ENCODE peak calls at places on chromosomes 4 and X, in ten cellular contexts. One of them, this sample, is unnamed.

GRCh38 chr4:20185103-20185502 is 66.6 kb upstream of the SLIT2 start:
- DNase-seq in foreskin fibroblast: no peak
- DNase-seq in stomach: no peak
- DNase-seq in AG04449: no peak
- DNase-seq in tibial artery: no peak
- DNase-seq in mucosa of descending colon: no peak
- DNase-seq in GM20000: no peak
- DNase-seq in astrocyte of the spinal cord: no peak
- DNase-seq in A673: no peak
- DNase-seq in AG09319: no peak
- DNase-seq in this sample: no peak

GRCh38 chrX:74300869-74301268 is 3.1 kb upstream of the ZCCHC13 start:
- DNase-seq in foreskin fibroblast: no peak
- DNase-seq in stomach: no peak
- DNase-seq in AG04449: no peak
- DNase-seq in tibial artery: no peak
- DNase-seq in mucosa of descending colon: no peak
- DNase-seq in GM20000: no peak
- DNase-seq in astrocyte of the spinal cord: no peak
- DNase-seq in A673: no peak
- DNase-seq in AG09319: no peak
- DNase-seq in this sample: no peak

GRCh38 chr4:16883816-16884215 is 14.6 kb downstream of the LDB2 start:
- DNase-seq in foreskin fibroblast: no peak
- DNase-seq in stomach: no peak
- DNase-seq in AG04449: no peak
- DNase-seq in tibial artery: no peak
- DNase-seq in mucosa of descending colon: no peak
- DNase-seq in GM20000: no peak
- DNase-seq in astrocyte of the spinal cord: no peak
- DNase-seq in A673: no peak
- DNase-seq in AG09319: no peak
- DNase-seq in this sample: no peak

GRCh38 chrX:132489256-132490085 is 633 bp upstream of the MBNL3 start:
- DNase-seq in foreskin fibroblast: peak
- DNase-seq in stomach: peak
- DNase-seq in AG04449: no peak
- DNase-seq in tibial artery: peak
- DNase-seq in mucosa of descending colon: peak
- DNase-seq in GM20000: peak
- DNase-seq in astrocyte of the spinal cord: peak
- DNase-seq in A673: peak
- DNase-seq in AG09319: no peak
- DNase-seq in this sample: peak

GRCh38 chr4:106208481-106209460 is 107.2 kb downstream of the TBCK start:
- DNase-seq in foreskin fibroblast: no peak
- DNase-seq in stomach: no peak
- DNase-seq in AG04449: no peak
- DNase-seq in tibial artery: no peak
- DNase-seq in mucosa of descending colon: no peak
- DNase-seq in GM20000: no peak
- DNase-seq in astrocyte of the spinal cord: no peak
- DNase-seq in A673: no peak
- DNase-seq in AG09319: no peak
- DNase-seq in this sample: peak

GRCh38 chr4:183407635-183408463 is 36.6 kb upstream of the CDKN2AIP start:
- DNase-seq in foreskin fibroblast: no peak
- DNase-seq in stomach: no peak
- DNase-seq in AG04449: no peak
- DNase-seq in tibial artery: peak
- DNase-seq in mucosa of descending colon: no peak
- DNase-seq in GM20000: no peak
- DNase-seq in astrocyte of the spinal cord: no peak
- DNase-seq in A673: no peak
- DNase-seq in AG09319: no peak
- DNase-seq in this sample: no peak

GRCh38 chr4:79173186-79173585 is 152.7 kb downstream of the NAA11 start:
- DNase-seq in foreskin fibroblast: no peak
- DNase-seq in stomach: no peak
- DNase-seq in AG04449: no peak
- DNase-seq in tibial artery: no peak
- DNase-seq in mucosa of descending colon: no peak
- DNase-seq in GM20000: no peak
- DNase-seq in astrocyte of the spinal cord: no peak
- DNase-seq in A673: no peak
- DNase-seq in AG09319: no peak
- DNase-seq in this sample: no peak

GRCh38 chr4:179492260-179492844 is 2050.1 kb upstream of the AGA start:
- DNase-seq in foreskin fibroblast: no peak
- DNase-seq in stomach: no peak
- DNase-seq in AG04449: no peak
- DNase-seq in tibial artery: no peak
- DNase-seq in mucosa of descending colon: no peak
- DNase-seq in GM20000: no peak
- DNase-seq in astrocyte of the spinal cord: no peak
- DNase-seq in A673: no peak
- DNase-seq in AG09319: no peak
- DNase-seq in this sample: no peak

GRCh38 chr4:157012781-157013180 is 41.2 kb upstream of the PDGFC start:
- DNase-seq in foreskin fibroblast: no peak
- DNase-seq in stomach: no peak
- DNase-seq in AG04449: peak
- DNase-seq in tibial artery: no peak
- DNase-seq in mucosa of descending colon: no peak
- DNase-seq in GM20000: no peak
- DNase-seq in astrocyte of the spinal cord: peak
- DNase-seq in A673: no peak
- DNase-seq in AG09319: no peak
- DNase-seq in this sample: no peak

GRCh38 chrX:47316276-47317025 is 53.9 kb upstream of the ZNF157 start:
- DNase-seq in foreskin fibroblast: peak
- DNase-seq in stomach: peak
- DNase-seq in AG04449: no peak
- DNase-seq in tibial artery: no peak
- DNase-seq in mucosa of descending colon: no peak
- DNase-seq in GM20000: no peak
- DNase-seq in astrocyte of the spinal cord: peak
- DNase-seq in A673: peak
- DNase-seq in AG09319: no peak
- DNase-seq in this sample: peak

GRCh38 chr4:33407496-33407895 is 2687.3 kb downstream of the PCDH7 start:
- DNase-seq in foreskin fibroblast: peak
- DNase-seq in stomach: no peak
- DNase-seq in AG04449: no peak
- DNase-seq in tibial artery: no peak
- DNase-seq in mucosa of descending colon: no peak
- DNase-seq in GM20000: no peak
- DNase-seq in astrocyte of the spinal cord: no peak
- DNase-seq in A673: no peak
- DNase-seq in AG09319: no peak
- DNase-seq in this sample: no peak

GRCh38 chr4:8782135-8782534 is 89.5 kb downstream of the HMX1 start:
- DNase-seq in foreskin fibroblast: no peak
- DNase-seq in stomach: no peak
- DNase-seq in AG04449: no peak
- DNase-seq in tibial artery: no peak
- DNase-seq in mucosa of descending colon: no peak
- DNase-seq in GM20000: no peak
- DNase-seq in astrocyte of the spinal cord: no peak
- DNase-seq in A673: no peak
- DNase-seq in AG09319: no peak
- DNase-seq in this sample: no peak

GRCh38 chr4:186746581-186746980 is 22.9 kb upstream of the FAT1 start:
- DNase-seq in foreskin fibroblast: no peak
- DNase-seq in stomach: no peak
- DNase-seq in AG04449: no peak
- DNase-seq in tibial artery: no peak
- DNase-seq in mucosa of descending colon: no peak
- DNase-seq in GM20000: no peak
- DNase-seq in astrocyte of the spinal cord: no peak
- DNase-seq in A673: no peak
- DNase-seq in AG09319: no peak
- DNase-seq in this sample: no peak

GRCh38 chr4:32485976-32486375 is 1765.8 kb downstream of the PCDH7 start:
- DNase-seq in foreskin fibroblast: no peak
- DNase-seq in stomach: no peak
- DNase-seq in AG04449: no peak
- DNase-seq in tibial artery: no peak
- DNase-seq in mucosa of descending colon: no peak
- DNase-seq in GM20000: no peak
- DNase-seq in astrocyte of the spinal cord: peak
- DNase-seq in A673: peak
- DNase-seq in AG09319: no peak
- DNase-seq in this sample: no peak

GRCh38 chr4:119559044-119559647 is 69.5 kb downstream of the PDE5A start:
- DNase-seq in foreskin fibroblast: peak
- DNase-seq in stomach: no peak
- DNase-seq in AG04449: no peak
- DNase-seq in tibial artery: no peak
- DNase-seq in mucosa of descending colon: no peak
- DNase-seq in GM20000: peak
- DNase-seq in astrocyte of the spinal cord: peak
- DNase-seq in A673: peak
- DNase-seq in AG09319: peak
- DNase-seq in this sample: no peak

GRCh38 chr4:124420166-124420695 is 292.3 kb downstream of the ANKRD50 start:
- DNase-seq in foreskin fibroblast: no peak
- DNase-seq in stomach: no peak
- DNase-seq in AG04449: no peak
- DNase-seq in tibial artery: no peak
- DNase-seq in mucosa of descending colon: no peak
- DNase-seq in GM20000: no peak
- DNase-seq in astrocyte of the spinal cord: no peak
- DNase-seq in A673: no peak
- DNase-seq in AG09319: no peak
- DNase-seq in this sample: no peak

GRCh38 chr4:101835121-101835904 is 44.8 kb downstream of the BANK1 start:
- DNase-seq in foreskin fibroblast: peak
- DNase-seq in stomach: no peak
- DNase-seq in AG04449: no peak
- DNase-seq in tibial artery: no peak
- DNase-seq in mucosa of descending colon: peak
- DNase-seq in GM20000: no peak
- DNase-seq in astrocyte of the spinal cord: peak
- DNase-seq in A673: peak
- DNase-seq in AG09319: no peak
- DNase-seq in this sample: no peak

GRCh38 chr4:56048621-56049427 is 100.1 kb downstream of the CEP135 start:
- DNase-seq in foreskin fibroblast: peak
- DNase-seq in stomach: peak
- DNase-seq in AG04449: no peak
- DNase-seq in tibial artery: no peak
- DNase-seq in mucosa of descending colon: peak
- DNase-seq in GM20000: peak
- DNase-seq in astrocyte of the spinal cord: peak
- DNase-seq in A673: peak
- DNase-seq in AG09319: no peak
- DNase-seq in this sample: peak
- TF ChIP-seq CTCF in foreskin fibroblast: peak
- TF ChIP-seq CTCF in stomach: no peak
- TF ChIP-seq CTCF in AG04449: peak
- TF ChIP-seq CTCF in tibial artery: no peak
- TF ChIP-seq CTCF in mucosa of descending colon: peak
- TF ChIP-seq CTCF in GM20000: peak
- TF ChIP-seq CTCF in astrocyte of the spinal cord: peak
- TF ChIP-seq CTCF in A673: no peak
- TF ChIP-seq CTCF in AG09319: peak
- TF ChIP-seq CTCF in this sample: no peak

GRCh38 chr4:180618396-180618795 is 1624.8 kb upstream of the TENM3 start:
- DNase-seq in foreskin fibroblast: no peak
- DNase-seq in stomach: no peak
- DNase-seq in AG04449: no peak
- DNase-seq in tibial artery: no peak
- DNase-seq in mucosa of descending colon: no peak
- DNase-seq in GM20000: no peak
- DNase-seq in astrocyte of the spinal cord: peak
- DNase-seq in A673: no peak
- DNase-seq in AG09319: no peak
- DNase-seq in this sample: no peak
- TF ChIP-seq CTCF in foreskin fibroblast: no peak
- TF ChIP-seq CTCF in stomach: no peak
- TF ChIP-seq CTCF in AG04449: no peak
- TF ChIP-seq CTCF in tibial artery: no peak
- TF ChIP-seq CTCF in mucosa of descending colon: no peak
- TF ChIP-seq CTCF in GM20000: no peak
- TF ChIP-seq CTCF in astrocyte of the spinal cord: no peak
- TF ChIP-seq CTCF in A673: no peak
- TF ChIP-seq CTCF in AG09319: no peak
- TF ChIP-seq CTCF in this sample: no peak

DNA sequence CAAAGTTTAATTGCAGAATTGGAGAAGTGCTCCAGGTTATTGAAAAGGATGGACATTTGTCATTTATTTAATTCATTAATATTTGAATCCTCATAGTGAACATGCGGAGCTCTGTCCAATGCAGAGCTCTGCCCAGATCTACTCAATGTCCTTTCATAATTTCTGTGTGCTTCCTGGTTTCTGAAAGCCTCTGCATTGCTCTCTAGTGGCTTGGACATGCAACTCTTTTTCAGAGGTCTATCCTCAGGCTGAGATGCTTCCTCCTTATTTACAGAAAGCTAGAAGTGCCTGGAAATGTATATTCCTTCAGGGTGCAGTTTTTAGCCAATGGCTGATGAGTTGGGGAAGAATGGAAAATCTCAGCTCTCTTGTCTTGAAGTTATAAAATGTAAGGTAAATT is 786.1 kb upstream of the AADAT start:
- DNase-seq in foreskin fibroblast: no peak
- DNase-seq in stomach: no peak
- DNase-seq in AG04449: no peak
- DNase-seq in tibial artery: no peak
- DNase-seq in mucosa of descending colon: no peak
- DNase-seq in GM20000: no peak
- DNase-seq in astrocyte of the spinal cord: no peak
- DNase-seq in A673: peak
- DNase-seq in AG09319: no peak
- DNase-seq in this sample: no peak
- TF ChIP-seq CTCF in foreskin fibroblast: no peak
- TF ChIP-seq CTCF in stomach: no peak
- TF ChIP-seq CTCF in AG04449: no peak
- TF ChIP-seq CTCF in tibial artery: no peak
- TF ChIP-seq CTCF in mucosa of descending colon: no peak
- TF ChIP-seq CTCF in GM20000: no peak
- TF ChIP-seq CTCF in astrocyte of the spinal cord: no peak
- TF ChIP-seq CTCF in A673: no peak
- TF ChIP-seq CTCF in AG09319: no peak
- TF ChIP-seq CTCF in this sample: peak

GRCh38 chrX:3639236-3639635 is 74.2 kb downstream of the PRKX start:
- DNase-seq in foreskin fibroblast: no peak
- DNase-seq in stomach: no peak
- DNase-seq in AG04449: no peak
- DNase-seq in tibial artery: no peak
- DNase-seq in mucosa of descending colon: no peak
- DNase-seq in GM20000: no peak
- DNase-seq in astrocyte of the spinal cord: no peak
- DNase-seq in A673: peak
- DNase-seq in AG09319: no peak
- DNase-seq in this sample: no peak

GRCh38 chrX:3636803-3637202 is 76.6 kb downstream of the PRKX start:
- DNase-seq in foreskin fibroblast: no peak
- DNase-seq in stomach: no peak
- DNase-seq in AG04449: no peak
- DNase-seq in tibial artery: no peak
- DNase-seq in mucosa of descending colon: no peak
- DNase-seq in GM20000: no peak
- DNase-seq in astrocyte of the spinal cord: no peak
- DNase-seq in A673: no peak
- DNase-seq in AG09319: no peak
- DNase-seq in this sample: no peak

GRCh38 chrX:3638280-3638873 is 75.1 kb downstream of the PRKX start:
- DNase-seq in foreskin fibroblast: peak
- DNase-seq in stomach: peak
- DNase-seq in AG04449: no peak
- DNase-seq in tibial artery: no peak
- DNase-seq in mucosa of descending colon: peak
- DNase-seq in GM20000: peak
- DNase-seq in astrocyte of the spinal cord: peak
- DNase-seq in A673: peak
- DNase-seq in AG09319: peak
- DNase-seq in this sample: peak
- TF ChIP-seq CTCF in foreskin fibroblast: peak
- TF ChIP-seq CTCF in stomach: peak
- TF ChIP-seq CTCF in AG04449: peak
- TF ChIP-seq CTCF in tibial artery: peak
- TF ChIP-seq CTCF in mucosa of descending colon: no peak
- TF ChIP-seq CTCF in GM20000: no peak
- TF ChIP-seq CTCF in astrocyte of the spinal cord: peak
- TF ChIP-seq CTCF in A673: peak
- TF ChIP-seq CTCF in AG09319: peak
- TF ChIP-seq CTCF in this sample: peak

This sample was measured in glutamatergic neuron.